ENCODE peak calls at places on chromosomes 4 and X, in eight cellular contexts. N is uterus, E is colonic mucosa, M is sigmoid colon, K is BE2C, I is A673, R is left ventricle myocardium inferior, X is ovary. U is an unnamed sample.

GRCh38 chr4:25441519-25442117 is 64.6 kb downstream of the ANAPC4 start:
- DNase-seq in K (peak; percentile 41), I (peak; percentile 80), X (peak; percentile 39), N (no peak), M (no peak), R (peak; percentile 24), E (peak; percentile 59), U (peak; percentile 57)

GRCh38 chr4:77699731-77700210 is 94.2 kb downstream of the CXCL13 start:
- DNase-seq in M (no peak), X (no peak), K (peak; percentile 26), R (no peak), N (no peak), I (peak; percentile 1), E (no peak), U (no peak)

GRCh38 chrX:78066110-78066509 is 37.9 kb upstream of the PGK1 start:
- DNase-seq in M (no peak), E (no peak), R (no peak), N (no peak), X (no peak), K (no peak), I (no peak), U (no peak)

GRCh38 chr4:90121961-90122748 is 5.0 kb upstream of the CCSER1 start:
- DNase-seq in R (no peak), I (no peak), X (no peak), K (peak; percentile 64), M (no peak), N (no peak), E (no peak), U (no peak)

GRCh38 chrX:154368630-154369452 is 5.6 kb downstream of the FLNA start:
- DNase-seq in K (peak; percentile 56), X (peak; percentile 83), N (peak; percentile 91), M (peak; percentile 92), I (peak; percentile 77), E (peak; percentile 59), R (peak; percentile 68), U (peak; percentile 75)

GRCh38 chr4:47031011-47031678 is at the start of gene GABRB1:
- DNase-seq in N (peak; percentile 40), M (peak; percentile 69), X (peak; percentile 12), K (peak; percentile 74), E (peak; percentile 74), I (peak; percentile 52), R (peak; percentile 48), U (peak; percentile 66)

GRCh38 chrX:24081661-24082154 is 27.0 kb downstream of the EIF2S3 start:
- DNase-seq in N (peak; percentile 25), E (peak; percentile 58), I (peak; percentile 72), X (peak; percentile 43), R (peak; percentile 30), M (peak; percentile 77), K (peak; percentile 72), U (peak; percentile 64)

GRCh38 chrX:65581661-65582339 is 47.2 kb upstream of the LAS1L start:
- DNase-seq in R (peak; percentile 24), K (peak; percentile 27), M (peak; percentile 74), E (peak; percentile 70), I (peak; percentile 78), N (peak; percentile 70), X (peak; percentile 38), U (peak; percentile 70)

GRCh38 chrX:103678199-103678993 is 8.1 kb downstream of the MORF4L2 start:
- DNase-seq in R (no peak), K (no peak), M (no peak), E (no peak), N (no peak), I (no peak), X (no peak), U (no peak)

GRCh38 chr4:26185436-26185835 is 135.4 kb upstream of the RBPJ start:
- DNase-seq in N (no peak), I (no peak), R (no peak), K (no peak), X (no peak), M (no peak), E (no peak), U (no peak)

GRCh38 chr4:30719363-30720020 is 677 bp upstream of the PCDH7 start:
- DNase-seq in I (peak; percentile 90), M (peak; percentile 86), X (peak; percentile 26), K (peak; percentile 64), E (peak; percentile 45), N (peak; percentile 66), R (peak; percentile 57), U (peak; percentile 40)

GRCh38 chr4:155208258-155209054 is at the start of gene NPY2R:
- DNase-seq in M (peak; percentile 56), I (peak; percentile 5), E (no peak), R (no peak), X (no peak), K (peak; percentile 90), N (no peak), U (peak; percentile 7)

GRCh38 chr4:1061372-1061700 is 49.9 kb downstream of the FGFRL1 start:
- DNase-seq in R (no peak), E (no peak), N (no peak), X (no peak), M (peak; percentile 39), I (no peak), K (no peak), U (no peak)

GRCh38 chrX:147550217-147550616 is 361.5 kb upstream of the FMR1 start:
- DNase-seq in R (no peak), M (no peak), K (no peak), X (no peak), I (peak; percentile 24), E (no peak), N (no peak), U (no peak)

GRCh38 chr4:5128569-5128968 is 77.3 kb downstream of the STK32B start:
- DNase-seq in M (no peak), K (no peak), I (no peak), E (no peak), N (no peak), X (no peak), R (no peak), U (no peak)
- H3K36me3 ChIP-seq in M (no peaks in the 10 kb centered on the region), K (no peaks in the 10 kb centered on the region), I (no peaks in the 10 kb centered on the region), E (no peaks in the 10 kb centered on the region), N (no peaks in the 10 kb centered on the region), X (no peaks in the 10 kb centered on the region), R (no peaks in the 10 kb centered on the region), U (no peaks in the 10 kb centered on the region)

DNA sequence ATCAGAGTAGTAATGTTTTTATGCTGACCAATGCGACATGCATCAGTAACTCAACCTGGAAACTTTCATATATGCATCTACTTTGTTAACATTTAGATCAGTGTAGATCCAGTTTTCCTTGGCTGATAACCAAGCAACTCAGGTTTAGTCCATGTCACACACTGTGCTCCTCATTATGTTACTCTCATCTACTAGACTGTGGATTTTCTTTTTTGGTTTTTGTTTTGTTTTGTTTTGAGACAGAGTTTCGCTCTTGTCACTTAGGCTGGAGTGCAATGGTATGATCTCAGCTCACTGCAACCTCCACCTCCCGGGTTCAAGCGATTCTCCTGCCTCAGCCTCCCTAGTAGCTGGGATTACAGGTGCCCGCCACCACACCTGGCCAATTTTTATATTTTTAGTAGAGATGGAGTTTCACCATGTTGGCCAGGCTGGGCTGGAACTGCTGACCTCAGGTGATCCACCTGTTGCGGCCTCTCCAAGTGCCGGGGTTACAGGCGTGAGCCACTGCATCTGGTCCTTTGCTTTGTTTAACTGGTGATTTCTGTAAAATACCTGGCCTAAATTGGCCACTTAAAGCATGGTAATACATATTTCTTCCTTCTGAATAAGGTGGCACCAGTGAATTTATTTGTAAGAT is 48.6 kb downstream of the SMARCAD1 start:
- DNase-seq in N (no peak), R (no peak), E (no peak), M (no peak), X (no peak), I (no peak), K (no peak), U (no peak)
- H3K36me3 ChIP-seq in N (no peaks in the 10 kb centered on the region), R (peaks cover 20% of the 10 kb centered on the region), E (peaks cover 4% of the 10 kb centered on the region), M (peaks cover 11% of the 10 kb centered on the region), X (no peaks in the 10 kb centered on the region), I (peaks cover 8% of the 10 kb centered on the region), K (peaks cover 26% of the 10 kb centered on the region), U (peaks cover 20% of the 10 kb centered on the region)

GRCh38 chr4:139522457-139522856 is 33.6 kb downstream of the SETD7 start:
- DNase-seq in E (no peak), N (no peak), M (no peak), K (no peak), I (no peak), R (no peak), X (no peak), U (no peak)
- H3K36me3 ChIP-seq in E (no peaks in the 10 kb centered on the region), N (no peaks in the 10 kb centered on the region), M (no peaks in the 10 kb centered on the region), K (peaks cover 53% of the 10 kb centered on the region), I (peaks cover 63% of the 10 kb centered on the region), R (peaks cover 89% of the 10 kb centered on the region), X (no peaks in the 10 kb centered on the region), U (no peaks in the 10 kb centered on the region)

DNA sequence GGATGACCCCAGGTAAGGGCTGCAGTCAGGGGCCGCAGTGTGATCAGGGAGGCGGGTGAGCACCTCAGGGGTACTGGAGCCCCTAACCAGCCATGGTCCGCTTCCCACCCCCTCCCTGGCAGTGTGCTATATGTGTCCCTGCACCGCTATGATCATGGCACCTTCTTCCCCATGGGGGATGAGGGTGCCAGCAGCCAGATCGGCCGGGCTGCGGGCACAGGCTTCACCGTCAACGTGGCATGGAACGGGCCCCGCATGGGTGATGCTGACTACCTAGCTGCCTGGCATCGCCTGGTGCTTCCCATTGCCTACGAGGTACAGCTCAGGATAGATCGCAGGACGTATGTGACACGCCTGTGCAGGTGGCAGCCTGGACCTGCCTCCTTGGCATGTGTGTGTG is 8.2 kb upstream of the ERAS start:
- DNase-seq in K (no peak), R (no peak), N (no peak), M (no peak), I (no peak), X (no peak), E (no peak), U (no peak)
- H3K36me3 ChIP-seq in K (no peaks in the 10 kb centered on the region), R (peaks cover 38% of the 10 kb centered on the region), N (no peaks in the 10 kb centered on the region), M (peaks cover 4% of the 10 kb centered on the region), I (no peaks in the 10 kb centered on the region), X (no peaks in the 10 kb centered on the region), E (no peaks in the 10 kb centered on the region), U (no peaks in the 10 kb centered on the region)

GRCh38 chr4:186581421-186581820 is 26.1 kb upstream of the MTNR1A start:
- DNase-seq in X (no peak), K (no peak), I (no peak), M (no peak), E (no peak), R (no peak), N (no peak), U (no peak)

GRCh38 chr4:186587416-186588018 is 32.1 kb upstream of the MTNR1A start:
- DNase-seq in N (peak; percentile 65), K (peak; percentile 73), M (peak; percentile 83), R (peak; percentile 58), I (peak; percentile 58), E (peak; percentile 75), X (peak; percentile 51), U (peak; percentile 75)

GRCh38 chr4:186588503-186588902 is 33.1 kb upstream of the MTNR1A start:
- DNase-seq in I (no peak), E (no peak), K (no peak), R (no peak), X (no peak), N (no peak), M (no peak), U (no peak)

GRCh38 chr4:186586190-186586589 is 30.8 kb upstream of the MTNR1A start:
- DNase-seq in E (no peak), R (no peak), N (no peak), X (no peak), I (no peak), K (no peak), M (no peak), U (no peak)

GRCh38 chr4:186584912-186585311 is 29.5 kb upstream of the MTNR1A start:
- DNase-seq in R (no peak), N (no peak), X (no peak), I (no peak), K (no peak), E (no peak), M (no peak), U (no peak)
- H3K36me3 ChIP-seq in R (peaks cover 24% of the 10 kb centered on the region), N (no peaks in the 10 kb centered on the region), X (no peaks in the 10 kb centered on the region), I (peaks cover 24% of the 10 kb centered on the region), K (no peaks in the 10 kb centered on the region), E (no peaks in the 10 kb centered on the region), M (peaks cover 10% of the 10 kb centered on the region), U (peaks cover 14% of the 10 kb centered on the region)

GRCh38 chrX:47571215-47571614 is 10.2 kb downstream of the ARAF start:
- DNase-seq in E (no peak), X (no peak), I (no peak), N (no peak), K (no peak), R (no peak), M (no peak), U (no peak)
- H3K36me3 ChIP-seq in E (no peaks in the 10 kb centered on the region), X (no peaks in the 10 kb centered on the region), I (peaks cover 23% of the 10 kb centered on the region), N (no peaks in the 10 kb centered on the region), K (peaks cover 5% of the 10 kb centered on the region), R (peaks cover 36% of the 10 kb centered on the region), M (no peaks in the 10 kb centered on the region), U (no peaks in the 10 kb centered on the region)